ENCODE peak calls at places on chromosomes 6 and 20, in ten cellular contexts. One of them, this sample, is unnamed.

GRCh38 chr20:38338849-38339520 is 7.3 kb upstream of the LBP start:
- DNase-seq in tibial nerve: peak; percentile 35
- DNase-seq in psoas muscle: no peak
- DNase-seq in fibroblast of mammary gland: peak; percentile 29
- DNase-seq in pancreas: no peak
- DNase-seq in heart right ventricle: no peak
- DNase-seq in AG10803: no peak
- DNase-seq in cardiac fibroblast: peak; percentile 46
- DNase-seq in lung: no peak
- DNase-seq in coronary artery: no peak
- DNase-seq in this sample: no peak

GRCh38 chr6:2404211-2404929 is 159.0 kb upstream of the GMDS start:
- DNase-seq in tibial nerve: no peak
- DNase-seq in psoas muscle: no peak
- DNase-seq in fibroblast of mammary gland: no peak
- DNase-seq in pancreas: no peak
- DNase-seq in heart right ventricle: no peak
- DNase-seq in AG10803: no peak
- DNase-seq in cardiac fibroblast: no peak
- DNase-seq in lung: no peak
- DNase-seq in coronary artery: no peak
- DNase-seq in this sample: no peak

GRCh38 chr6:159695984-159696383 is 2.9 kb upstream of the SOD2 start:
- DNase-seq in tibial nerve: no peak
- DNase-seq in psoas muscle: no peak
- DNase-seq in fibroblast of mammary gland: peak; percentile 71
- DNase-seq in pancreas: no peak
- DNase-seq in heart right ventricle: no peak
- DNase-seq in AG10803: peak; percentile 51
- DNase-seq in cardiac fibroblast: no peak
- DNase-seq in lung: no peak
- DNase-seq in coronary artery: no peak
- DNase-seq in this sample: no peak

GRCh38 chr20:58555078-58555765 is 40.0 kb upstream of the APCDD1L start:
- DNase-seq in tibial nerve: no peak
- DNase-seq in psoas muscle: no peak
- DNase-seq in fibroblast of mammary gland: peak; percentile 91
- DNase-seq in pancreas: no peak
- DNase-seq in heart right ventricle: no peak
- DNase-seq in AG10803: peak; percentile 84
- DNase-seq in cardiac fibroblast: peak; percentile 62
- DNase-seq in lung: no peak
- DNase-seq in coronary artery: peak; percentile 35
- DNase-seq in this sample: peak; percentile 87

GRCh38 chr6:2566048-2566447 is 184.7 kb downstream of the MYLK4 start:
- DNase-seq in tibial nerve: no peak
- DNase-seq in psoas muscle: no peak
- DNase-seq in fibroblast of mammary gland: no peak
- DNase-seq in pancreas: no peak
- DNase-seq in heart right ventricle: no peak
- DNase-seq in AG10803: no peak
- DNase-seq in cardiac fibroblast: no peak
- DNase-seq in lung: no peak
- DNase-seq in coronary artery: no peak
- DNase-seq in this sample: no peak

GRCh38 chr6:113629940-113630339 is 227.2 kb upstream of the MARCKS start:
- DNase-seq in tibial nerve: no peak
- DNase-seq in psoas muscle: no peak
- DNase-seq in fibroblast of mammary gland: no peak
- DNase-seq in pancreas: no peak
- DNase-seq in heart right ventricle: no peak
- DNase-seq in AG10803: no peak
- DNase-seq in cardiac fibroblast: no peak
- DNase-seq in lung: no peak
- DNase-seq in coronary artery: no peak
- DNase-seq in this sample: peak; percentile 27

GRCh38 chr20:10761786-10762185 is 88.0 kb upstream of the JAG1 start:
- DNase-seq in tibial nerve: no peak
- DNase-seq in psoas muscle: no peak
- DNase-seq in fibroblast of mammary gland: no peak
- DNase-seq in pancreas: peak; percentile 37
- DNase-seq in heart right ventricle: no peak
- DNase-seq in AG10803: no peak
- DNase-seq in cardiac fibroblast: peak; percentile 75
- DNase-seq in lung: no peak
- DNase-seq in coronary artery: no peak
- DNase-seq in this sample: peak; percentile 73

GRCh38 chr6:52538252-52538905 is 38.5 kb downstream of the TRAM2 start:
- DNase-seq in tibial nerve: no peak
- DNase-seq in psoas muscle: no peak
- DNase-seq in fibroblast of mammary gland: no peak
- DNase-seq in pancreas: no peak
- DNase-seq in heart right ventricle: no peak
- DNase-seq in AG10803: peak; percentile 87
- DNase-seq in cardiac fibroblast: no peak
- DNase-seq in lung: no peak
- DNase-seq in coronary artery: no peak
- DNase-seq in this sample: no peak

GRCh38 chr6:40860443-40860842 is 178.6 kb downstream of the UNC5CL start:
- DNase-seq in tibial nerve: no peak
- DNase-seq in psoas muscle: no peak
- DNase-seq in fibroblast of mammary gland: no peak
- DNase-seq in pancreas: no peak
- DNase-seq in heart right ventricle: no peak
- DNase-seq in AG10803: no peak
- DNase-seq in cardiac fibroblast: no peak
- DNase-seq in lung: no peak
- DNase-seq in coronary artery: no peak
- DNase-seq in this sample: no peak
- H3K4me3 ChIP-seq in tibial nerve: no peak overlapping the region
- H3K4me3 ChIP-seq in psoas muscle: no peak overlapping the region
- H3K4me3 ChIP-seq in fibroblast of mammary gland: no peak overlapping the region
- H3K4me3 ChIP-seq in pancreas: no peak overlapping the region
- H3K4me3 ChIP-seq in heart right ventricle: no peak overlapping the region
- H3K4me3 ChIP-seq in AG10803: no peak overlapping the region
- H3K4me3 ChIP-seq in cardiac fibroblast: no peak overlapping the region
- H3K4me3 ChIP-seq in lung: no peak overlapping the region
- H3K4me3 ChIP-seq in coronary artery: no peak overlapping the region
- H3K4me3 ChIP-seq in this sample: no peak overlapping the region

GRCh38 chr6:31114970-31115849 is 610 bp downstream of the PSORS1C1 start:
- DNase-seq in tibial nerve: no peak
- DNase-seq in psoas muscle: no peak
- DNase-seq in fibroblast of mammary gland: peak; percentile 69
- DNase-seq in pancreas: no peak
- DNase-seq in heart right ventricle: no peak
- DNase-seq in AG10803: peak; percentile 76
- DNase-seq in cardiac fibroblast: peak; percentile 76
- DNase-seq in lung: no peak
- DNase-seq in coronary artery: no peak
- DNase-seq in this sample: peak; percentile 66

GRCh38 chr6:31113861-31114539 is 600 bp upstream of the PSORS1C1 start:
- DNase-seq in tibial nerve: no peak
- DNase-seq in psoas muscle: no peak
- DNase-seq in fibroblast of mammary gland: peak; percentile 83
- DNase-seq in pancreas: no peak
- DNase-seq in heart right ventricle: no peak
- DNase-seq in AG10803: peak; percentile 98
- DNase-seq in cardiac fibroblast: peak; percentile 47
- DNase-seq in lung: no peak
- DNase-seq in coronary artery: no peak
- DNase-seq in this sample: peak; percentile 95

GRCh38 chr6:31116661-31117385 is 2.2 kb downstream of the PSORS1C1 start:
- DNase-seq in tibial nerve: peak; percentile 23
- DNase-seq in psoas muscle: no peak
- DNase-seq in fibroblast of mammary gland: peak; percentile 38
- DNase-seq in pancreas: no peak
- DNase-seq in heart right ventricle: no peak
- DNase-seq in AG10803: peak; percentile 61
- DNase-seq in cardiac fibroblast: peak; percentile 61
- DNase-seq in lung: no peak
- DNase-seq in coronary artery: no peak
- DNase-seq in this sample: peak; percentile 41

GRCh38 chr6:31114540-31114876 is at the start of gene PSORS1C1:
- DNase-seq in tibial nerve: peak; percentile 66
- DNase-seq in psoas muscle: peak; percentile 89
- DNase-seq in fibroblast of mammary gland: peak; percentile 97
- DNase-seq in pancreas: peak; percentile 21
- DNase-seq in heart right ventricle: peak; percentile 76
- DNase-seq in AG10803: peak; percentile 97
- DNase-seq in cardiac fibroblast: peak; percentile 94
- DNase-seq in lung: peak; percentile 76
- DNase-seq in coronary artery: no peak
- DNase-seq in this sample: peak; percentile 97

GRCh38 chr6:31115941-31116560 is 1.5 kb downstream of the PSORS1C1 start:
- DNase-seq in tibial nerve: no peak
- DNase-seq in psoas muscle: no peak
- DNase-seq in fibroblast of mammary gland: no peak
- DNase-seq in pancreas: no peak
- DNase-seq in heart right ventricle: no peak
- DNase-seq in AG10803: no peak
- DNase-seq in cardiac fibroblast: no peak
- DNase-seq in lung: no peak
- DNase-seq in coronary artery: no peak
- DNase-seq in this sample: no peak
- TF ChIP-seq CTCF in tibial nerve: no peak
- TF ChIP-seq CTCF in psoas muscle: no peak
- TF ChIP-seq CTCF in fibroblast of mammary gland: no peak
- TF ChIP-seq CTCF in pancreas: no peak
- TF ChIP-seq CTCF in heart right ventricle: no peak
- TF ChIP-seq CTCF in AG10803: no peak
- TF ChIP-seq CTCF in cardiac fibroblast: no peak
- TF ChIP-seq CTCF in lung: no peak
- TF ChIP-seq CTCF in coronary artery: no peak
- TF ChIP-seq CTCF in this sample: no peak

GRCh38 chr6:158027590-158028285 is 46.1 kb downstream of the SYNJ2 start:
- DNase-seq in tibial nerve: no peak
- DNase-seq in psoas muscle: no peak
- DNase-seq in fibroblast of mammary gland: peak; percentile 33
- DNase-seq in pancreas: no peak
- DNase-seq in heart right ventricle: no peak
- DNase-seq in AG10803: no peak
- DNase-seq in cardiac fibroblast: no peak
- DNase-seq in lung: no peak
- DNase-seq in coronary artery: no peak
- DNase-seq in this sample: no peak

GRCh38 chr6:158028421-158028820 is 46.8 kb downstream of the SYNJ2 start:
- DNase-seq in tibial nerve: no peak
- DNase-seq in psoas muscle: no peak
- DNase-seq in fibroblast of mammary gland: no peak
- DNase-seq in pancreas: peak; percentile 57
- DNase-seq in heart right ventricle: no peak
- DNase-seq in AG10803: no peak
- DNase-seq in cardiac fibroblast: no peak
- DNase-seq in lung: no peak
- DNase-seq in coronary artery: no peak
- DNase-seq in this sample: peak; percentile 16

GRCh38 chr6:158024566-158025297 is 43.1 kb downstream of the SYNJ2 start:
- DNase-seq in tibial nerve: no peak
- DNase-seq in psoas muscle: peak; percentile 23
- DNase-seq in fibroblast of mammary gland: no peak
- DNase-seq in pancreas: no peak
- DNase-seq in heart right ventricle: no peak
- DNase-seq in AG10803: no peak
- DNase-seq in cardiac fibroblast: no peak
- DNase-seq in lung: no peak
- DNase-seq in coronary artery: no peak
- DNase-seq in this sample: no peak

GRCh38 chr6:158026901-158027589 is 45.4 kb downstream of the SYNJ2 start:
- DNase-seq in tibial nerve: no peak
- DNase-seq in psoas muscle: no peak
- DNase-seq in fibroblast of mammary gland: no peak
- DNase-seq in pancreas: no peak
- DNase-seq in heart right ventricle: no peak
- DNase-seq in AG10803: no peak
- DNase-seq in cardiac fibroblast: no peak
- DNase-seq in lung: no peak
- DNase-seq in coronary artery: no peak
- DNase-seq in this sample: no peak

GRCh38 chr6:158026054-158026900 is 44.6 kb downstream of the SYNJ2 start:
- DNase-seq in tibial nerve: peak; percentile 85
- DNase-seq in psoas muscle: peak; percentile 88
- DNase-seq in fibroblast of mammary gland: peak; percentile 99
- DNase-seq in pancreas: peak; percentile 75
- DNase-seq in heart right ventricle: peak; percentile 81
- DNase-seq in AG10803: peak; percentile 94
- DNase-seq in cardiac fibroblast: peak; percentile 99
- DNase-seq in lung: peak; percentile 78
- DNase-seq in coronary artery: peak; percentile 90
- DNase-seq in this sample: peak; percentile 98
- H3K4me3 ChIP-seq in tibial nerve: peak overlapping the region; percentile 21
- H3K4me3 ChIP-seq in psoas muscle: peak overlapping the region; percentile 19
- H3K4me3 ChIP-seq in fibroblast of mammary gland: peak overlapping the region; percentile 22
- H3K4me3 ChIP-seq in pancreas: peak overlapping the region; percentile 12
- H3K4me3 ChIP-seq in heart right ventricle: peak overlapping the region; percentile 0
- H3K4me3 ChIP-seq in AG10803: peak overlapping the region; percentile 45
- H3K4me3 ChIP-seq in cardiac fibroblast: peak overlapping the region; percentile 35
- H3K4me3 ChIP-seq in lung: no peak overlapping the region
- H3K4me3 ChIP-seq in coronary artery: peak overlapping the region; percentile 59
- H3K4me3 ChIP-seq in this sample: peak overlapping the region; percentile 46

GRCh38 chr6:109442393-109442924 is 1.9 kb downstream of the SMPD2 start:
- DNase-seq in tibial nerve: no peak
- DNase-seq in psoas muscle: no peak
- DNase-seq in fibroblast of mammary gland: no peak
- DNase-seq in pancreas: no peak
- DNase-seq in heart right ventricle: no peak
- DNase-seq in AG10803: no peak
- DNase-seq in cardiac fibroblast: no peak
- DNase-seq in lung: no peak
- DNase-seq in coronary artery: no peak
- DNase-seq in this sample: no peak

GRCh38 chr6:109440325-109441068 is at the start of the genes PPIL6 and SMPD2:
- DNase-seq in tibial nerve: peak; percentile 76
- DNase-seq in psoas muscle: peak; percentile 95
- DNase-seq in fibroblast of mammary gland: peak; percentile 84
- DNase-seq in pancreas: peak; percentile 88
- DNase-seq in heart right ventricle: peak; percentile 92
- DNase-seq in AG10803: peak; percentile 88
- DNase-seq in cardiac fibroblast: peak; percentile 95
- DNase-seq in lung: peak; percentile 87
- DNase-seq in coronary artery: peak; percentile 95
- DNase-seq in this sample: peak; percentile 85

GRCh38 chr6:109445382-109445781 is 4.9 kb downstream of the SMPD2 start:
- DNase-seq in tibial nerve: no peak
- DNase-seq in psoas muscle: no peak
- DNase-seq in fibroblast of mammary gland: no peak
- DNase-seq in pancreas: no peak
- DNase-seq in heart right ventricle: no peak
- DNase-seq in AG10803: no peak
- DNase-seq in cardiac fibroblast: no peak
- DNase-seq in lung: no peak
- DNase-seq in coronary artery: no peak
- DNase-seq in this sample: no peak

GRCh38 chr6:109443425-109443950 is 3.0 kb downstream of the SMPD2 start:
- DNase-seq in tibial nerve: no peak
- DNase-seq in psoas muscle: no peak
- DNase-seq in fibroblast of mammary gland: no peak
- DNase-seq in pancreas: no peak
- DNase-seq in heart right ventricle: no peak
- DNase-seq in AG10803: no peak
- DNase-seq in cardiac fibroblast: no peak
- DNase-seq in lung: no peak
- DNase-seq in coronary artery: no peak
- DNase-seq in this sample: no peak

DNA sequence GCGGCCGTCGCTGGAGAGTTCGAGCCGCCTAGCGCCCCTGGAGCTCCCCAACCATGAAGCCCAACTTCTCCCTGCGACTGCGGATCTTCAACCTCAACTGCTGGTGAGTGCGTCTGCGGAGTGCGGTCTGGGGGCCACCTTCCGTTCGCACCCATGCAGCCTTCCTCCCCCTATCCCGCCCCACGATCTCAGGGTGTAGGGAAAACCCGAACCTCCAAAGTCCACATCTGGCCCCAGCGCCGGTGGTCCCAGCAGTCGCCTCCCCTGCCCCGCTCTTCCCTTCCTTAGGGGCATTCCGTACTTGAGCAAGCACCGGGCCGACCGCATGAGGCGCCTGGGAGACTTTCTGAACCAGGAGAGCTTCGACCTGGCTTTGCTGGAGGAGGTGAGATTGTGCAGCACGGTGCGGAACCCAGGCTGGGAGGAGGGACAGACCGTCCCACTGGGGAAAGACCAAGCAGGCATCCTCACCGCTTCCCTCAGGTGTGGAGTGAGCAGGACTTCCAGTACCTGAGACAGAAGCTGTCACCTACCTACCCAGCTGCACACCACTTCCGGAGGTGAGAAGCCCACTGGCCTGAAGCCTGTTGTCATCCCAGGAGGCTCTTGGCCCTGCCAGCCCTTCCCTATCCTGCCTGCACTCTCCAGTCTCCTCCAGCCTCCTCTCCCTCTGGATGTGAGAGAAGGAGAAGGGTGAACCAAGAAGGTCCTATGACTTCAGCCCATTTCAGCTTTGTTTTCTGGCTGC is 719 bp downstream of the SMPD2 start:
- DNase-seq in tibial nerve: peak; percentile 34
- DNase-seq in psoas muscle: peak; percentile 73
- DNase-seq in fibroblast of mammary gland: peak; percentile 31
- DNase-seq in pancreas: peak; percentile 51
- DNase-seq in heart right ventricle: peak; percentile 45
- DNase-seq in AG10803: peak; percentile 40
- DNase-seq in cardiac fibroblast: peak; percentile 58
- DNase-seq in lung: peak; percentile 55
- DNase-seq in coronary artery: no peak
- DNase-seq in this sample: peak; percentile 54
- TF ChIP-seq CTCF in tibial nerve: peak; percentile 14
- TF ChIP-seq CTCF in psoas muscle: no peak
- TF ChIP-seq CTCF in fibroblast of mammary gland: peak; percentile 5
- TF ChIP-seq CTCF in pancreas: no peak
- TF ChIP-seq CTCF in heart right ventricle: peak; percentile 24
- TF ChIP-seq CTCF in AG10803: peak; percentile 35
- TF ChIP-seq CTCF in cardiac fibroblast: peak; percentile 7
- TF ChIP-seq CTCF in lung: no peak
- TF ChIP-seq CTCF in coronary artery: no peak
- TF ChIP-seq CTCF in this sample: peak; percentile 33

This sample was measured in fibroblast of the aortic adventitia.